ENCODE peak calls at places on chromosome 9, in nine cellular contexts. One of them, this sample, is unnamed.

GRCh38 chr9:105959491-105959890 is 265.1 kb downstream of the TMEM38B start:
- DNase-seq in mucosa of descending colon: no peak
- DNase-seq in AG10803: no peak
- DNase-seq in lower leg skin: no peak
- DNase-seq in colonic mucosa: no peak
- DNase-seq in foreskin fibroblast: no peak
- DNase-seq in neural crest cell: no peak
- DNase-seq in Peyer's patch: no peak
- DNase-seq in adrenal gland: no peak
- DNase-seq in this sample: no peak

GRCh38 chr9:27292646-27293045 is 4.3 kb downstream of the EQTN start:
- DNase-seq in mucosa of descending colon: no peak
- DNase-seq in AG10803: peak
- DNase-seq in lower leg skin: peak
- DNase-seq in colonic mucosa: no peak
- DNase-seq in foreskin fibroblast: no peak
- DNase-seq in neural crest cell: no peak
- DNase-seq in Peyer's patch: no peak
- DNase-seq in adrenal gland: no peak
- DNase-seq in this sample: peak

GRCh38 chr9:120925535-120926396 is 830 bp downstream of the TRAF1 start:
- DNase-seq in mucosa of descending colon: no peak
- DNase-seq in AG10803: peak
- DNase-seq in lower leg skin: no peak
- DNase-seq in colonic mucosa: no peak
- DNase-seq in foreskin fibroblast: peak
- DNase-seq in neural crest cell: no peak
- DNase-seq in Peyer's patch: peak
- DNase-seq in adrenal gland: no peak
- DNase-seq in this sample: no peak

GRCh38 chr9:16866542-16866941 is 3.9 kb downstream of the BNC2 start:
- DNase-seq in mucosa of descending colon: no peak
- DNase-seq in AG10803: no peak
- DNase-seq in lower leg skin: no peak
- DNase-seq in colonic mucosa: no peak
- DNase-seq in foreskin fibroblast: no peak
- DNase-seq in neural crest cell: no peak
- DNase-seq in Peyer's patch: no peak
- DNase-seq in adrenal gland: no peak
- DNase-seq in this sample: no peak

GRCh38 chr9:91177661-91178280 is 183.9 kb downstream of the AUH start:
- DNase-seq in mucosa of descending colon: peak
- DNase-seq in AG10803: peak
- DNase-seq in lower leg skin: peak
- DNase-seq in colonic mucosa: no peak
- DNase-seq in foreskin fibroblast: no peak
- DNase-seq in neural crest cell: no peak
- DNase-seq in Peyer's patch: peak
- DNase-seq in adrenal gland: no peak
- DNase-seq in this sample: no peak

GRCh38 chr9:91185193-91185886 is 176.4 kb downstream of the AUH start:
- DNase-seq in mucosa of descending colon: peak
- DNase-seq in AG10803: no peak
- DNase-seq in lower leg skin: peak
- DNase-seq in colonic mucosa: no peak
- DNase-seq in foreskin fibroblast: no peak
- DNase-seq in neural crest cell: no peak
- DNase-seq in Peyer's patch: no peak
- DNase-seq in adrenal gland: no peak
- DNase-seq in this sample: no peak

GRCh38 chr9:112012026-112012902 is 115.7 kb downstream of the UGCG start:
- DNase-seq in mucosa of descending colon: peak
- DNase-seq in AG10803: peak
- DNase-seq in lower leg skin: peak
- DNase-seq in colonic mucosa: peak
- DNase-seq in foreskin fibroblast: peak
- DNase-seq in neural crest cell: no peak
- DNase-seq in Peyer's patch: peak
- DNase-seq in adrenal gland: peak
- DNase-seq in this sample: peak

GRCh38 chr9:115232375-115232774 is 114.4 kb upstream of the TNC start:
- DNase-seq in mucosa of descending colon: no peak
- DNase-seq in AG10803: no peak
- DNase-seq in lower leg skin: no peak
- DNase-seq in colonic mucosa: no peak
- DNase-seq in foreskin fibroblast: no peak
- DNase-seq in neural crest cell: no peak
- DNase-seq in Peyer's patch: no peak
- DNase-seq in adrenal gland: no peak
- DNase-seq in this sample: no peak

GRCh38 chr9:108049026-108049591 is 559.5 kb upstream of the KLF4 start:
- DNase-seq in mucosa of descending colon: no peak
- DNase-seq in AG10803: peak
- DNase-seq in lower leg skin: no peak
- DNase-seq in colonic mucosa: peak
- DNase-seq in foreskin fibroblast: peak
- DNase-seq in neural crest cell: no peak
- DNase-seq in Peyer's patch: no peak
- DNase-seq in adrenal gland: no peak
- DNase-seq in this sample: peak

GRCh38 chr9:113178087-113178486 is 27.3 kb downstream of the SLC31A2 start:
- DNase-seq in mucosa of descending colon: no peak
- DNase-seq in AG10803: peak
- DNase-seq in lower leg skin: no peak
- DNase-seq in colonic mucosa: no peak
- DNase-seq in foreskin fibroblast: peak
- DNase-seq in neural crest cell: no peak
- DNase-seq in Peyer's patch: no peak
- DNase-seq in adrenal gland: no peak
- DNase-seq in this sample: no peak

GRCh38 chr9:79256691-79257213 is 315.0 kb upstream of the TLE4 start:
- DNase-seq in mucosa of descending colon: no peak
- DNase-seq in AG10803: peak
- DNase-seq in lower leg skin: no peak
- DNase-seq in colonic mucosa: no peak
- DNase-seq in foreskin fibroblast: peak
- DNase-seq in neural crest cell: peak
- DNase-seq in Peyer's patch: no peak
- DNase-seq in adrenal gland: no peak
- DNase-seq in this sample: no peak

DNA sequence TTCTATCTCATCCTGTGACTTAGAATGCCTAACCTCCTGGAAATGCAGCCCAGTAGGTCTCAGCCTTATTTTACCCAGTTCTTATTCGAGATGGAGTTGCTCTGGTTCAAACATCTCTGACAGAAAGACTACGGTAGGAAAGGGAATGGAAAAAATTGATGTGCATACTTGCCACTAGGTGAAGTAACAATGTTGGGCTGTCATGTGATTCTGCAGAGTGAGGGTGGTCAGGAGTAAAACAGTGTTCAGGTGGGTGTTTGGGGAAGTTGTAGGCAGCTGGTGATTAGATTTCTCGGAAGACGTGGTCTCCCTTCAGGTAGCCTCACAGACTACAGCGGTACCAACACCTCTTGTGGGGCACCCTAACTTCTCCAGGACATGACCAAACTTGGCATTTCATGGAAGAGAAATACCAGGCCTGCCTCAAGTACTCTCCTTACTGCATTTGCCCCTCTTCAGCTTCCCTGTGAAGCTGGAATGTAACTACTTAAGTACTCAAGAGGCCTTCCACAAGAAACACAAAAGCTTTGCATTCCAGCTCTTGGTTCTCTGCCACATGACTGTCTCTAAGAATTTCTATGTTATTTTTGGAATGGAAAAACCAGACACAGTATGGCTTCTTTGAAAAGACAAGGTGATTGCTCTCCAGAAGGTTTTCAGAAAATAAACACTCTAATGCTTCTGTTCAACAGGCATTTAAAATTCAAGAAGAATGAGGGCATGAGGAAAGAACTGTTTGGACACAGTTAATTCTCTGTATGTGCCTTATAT is 17.4 kb upstream of the ENTREP1 start:
- DNase-seq in mucosa of descending colon: no peak
- DNase-seq in AG10803: peak
- DNase-seq in lower leg skin: no peak
- DNase-seq in colonic mucosa: no peak
- DNase-seq in foreskin fibroblast: no peak
- DNase-seq in neural crest cell: no peak
- DNase-seq in Peyer's patch: no peak
- DNase-seq in adrenal gland: no peak
- DNase-seq in this sample: no peak
- TF ChIP-seq CTCF in mucosa of descending colon: no peak
- TF ChIP-seq CTCF in AG10803: no peak
- TF ChIP-seq CTCF in lower leg skin: no peak
- TF ChIP-seq CTCF in colonic mucosa: no peak
- TF ChIP-seq CTCF in foreskin fibroblast: no peak
- TF ChIP-seq CTCF in neural crest cell: no peak
- TF ChIP-seq CTCF in Peyer's patch: no peak
- TF ChIP-seq CTCF in adrenal gland: no peak
- TF ChIP-seq CTCF in this sample: no peak

GRCh38 chr9:133791069-133791468 is 52.9 kb upstream of the SARDH start:
- DNase-seq in mucosa of descending colon: no peak
- DNase-seq in AG10803: no peak
- DNase-seq in lower leg skin: no peak
- DNase-seq in colonic mucosa: no peak
- DNase-seq in foreskin fibroblast: no peak
- DNase-seq in neural crest cell: no peak
- DNase-seq in Peyer's patch: no peak
- DNase-seq in adrenal gland: no peak
- DNase-seq in this sample: no peak

GRCh38 chr9:133794006-133794760 is 56.0 kb upstream of the SARDH start:
- DNase-seq in mucosa of descending colon: no peak
- DNase-seq in AG10803: no peak
- DNase-seq in lower leg skin: no peak
- DNase-seq in colonic mucosa: no peak
- DNase-seq in foreskin fibroblast: no peak
- DNase-seq in neural crest cell: no peak
- DNase-seq in Peyer's patch: no peak
- DNase-seq in adrenal gland: no peak
- DNase-seq in this sample: no peak

GRCh38 chr9:133793471-133793870 is 55.3 kb upstream of the SARDH start:
- DNase-seq in mucosa of descending colon: no peak
- DNase-seq in AG10803: no peak
- DNase-seq in lower leg skin: no peak
- DNase-seq in colonic mucosa: no peak
- DNase-seq in foreskin fibroblast: no peak
- DNase-seq in neural crest cell: no peak
- DNase-seq in Peyer's patch: no peak
- DNase-seq in adrenal gland: no peak
- DNase-seq in this sample: no peak

GRCh38 chr9:133791735-133792649 is 53.8 kb upstream of the SARDH start:
- DNase-seq in mucosa of descending colon: no peak
- DNase-seq in AG10803: no peak
- DNase-seq in lower leg skin: no peak
- DNase-seq in colonic mucosa: no peak
- DNase-seq in foreskin fibroblast: no peak
- DNase-seq in neural crest cell: no peak
- DNase-seq in Peyer's patch: no peak
- DNase-seq in adrenal gland: no peak
- DNase-seq in this sample: no peak

GRCh38 chr9:133792721-133793470 is 54.7 kb upstream of the SARDH start:
- DNase-seq in mucosa of descending colon: peak
- DNase-seq in AG10803: peak
- DNase-seq in lower leg skin: peak
- DNase-seq in colonic mucosa: peak
- DNase-seq in foreskin fibroblast: peak
- DNase-seq in neural crest cell: peak
- DNase-seq in Peyer's patch: peak
- DNase-seq in adrenal gland: peak
- DNase-seq in this sample: peak
- TF ChIP-seq CTCF in mucosa of descending colon: peak
- TF ChIP-seq CTCF in AG10803: peak
- TF ChIP-seq CTCF in lower leg skin: no peak
- TF ChIP-seq CTCF in colonic mucosa: peak
- TF ChIP-seq CTCF in foreskin fibroblast: peak
- TF ChIP-seq CTCF in neural crest cell: peak
- TF ChIP-seq CTCF in Peyer's patch: peak
- TF ChIP-seq CTCF in adrenal gland: peak
- TF ChIP-seq CTCF in this sample: no peak

GRCh38 chr9:98054376-98054951 is 2.1 kb upstream of the NANS start:
- DNase-seq in mucosa of descending colon: no peak
- DNase-seq in AG10803: no peak
- DNase-seq in lower leg skin: peak
- DNase-seq in colonic mucosa: no peak
- DNase-seq in foreskin fibroblast: no peak
- DNase-seq in neural crest cell: no peak
- DNase-seq in Peyer's patch: no peak
- DNase-seq in adrenal gland: no peak
- DNase-seq in this sample: no peak

GRCh38 chr9:98062161-98062560 is 5.6 kb downstream of the NANS start:
- DNase-seq in mucosa of descending colon: no peak
- DNase-seq in AG10803: no peak
- DNase-seq in lower leg skin: no peak
- DNase-seq in colonic mucosa: no peak
- DNase-seq in foreskin fibroblast: no peak
- DNase-seq in neural crest cell: no peak
- DNase-seq in Peyer's patch: no peak
- DNase-seq in adrenal gland: no peak
- DNase-seq in this sample: no peak

GRCh38 chr9:98057095-98057799 is 715 bp downstream of the NANS start:
- DNase-seq in mucosa of descending colon: no peak
- DNase-seq in AG10803: peak
- DNase-seq in lower leg skin: peak
- DNase-seq in colonic mucosa: no peak
- DNase-seq in foreskin fibroblast: no peak
- DNase-seq in neural crest cell: no peak
- DNase-seq in Peyer's patch: peak
- DNase-seq in adrenal gland: no peak
- DNase-seq in this sample: no peak

DNA sequence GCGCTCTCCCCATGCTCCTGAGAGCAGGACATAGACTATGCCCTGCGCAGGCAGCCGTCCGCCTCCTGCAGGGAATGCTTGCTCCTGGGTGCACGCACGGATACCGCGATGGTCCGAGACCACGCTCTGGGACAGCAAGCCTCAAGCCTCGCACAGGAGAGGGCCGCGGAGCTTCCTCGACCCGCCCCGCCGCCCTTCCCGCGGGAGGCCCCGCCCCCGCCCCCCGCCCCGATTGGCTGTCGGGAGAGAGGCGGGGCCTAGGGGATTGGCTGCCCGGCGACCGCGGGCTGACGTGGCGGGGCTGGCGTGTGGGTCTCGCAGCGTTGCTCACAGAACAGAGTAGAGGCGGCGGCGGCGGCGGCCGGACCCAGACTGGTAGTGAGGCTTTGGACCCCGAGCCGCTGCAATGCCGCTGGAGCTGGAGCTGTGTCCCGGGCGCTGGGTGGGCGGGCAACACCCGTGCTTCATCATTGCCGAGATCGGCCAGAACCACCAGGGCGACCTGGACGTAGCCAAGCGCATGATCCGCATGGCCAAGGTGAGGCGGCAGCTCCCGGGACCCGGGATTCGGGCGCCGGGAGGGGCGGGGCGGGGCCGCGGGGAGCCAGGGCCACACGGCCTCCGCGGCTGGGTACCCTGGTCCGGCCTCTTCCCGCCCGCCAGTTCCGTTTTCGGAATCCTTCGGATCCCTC is at the start of gene NANS:
- DNase-seq in mucosa of descending colon: peak
- DNase-seq in AG10803: peak
- DNase-seq in lower leg skin: peak
- DNase-seq in colonic mucosa: peak
- DNase-seq in foreskin fibroblast: peak
- DNase-seq in neural crest cell: peak
- DNase-seq in Peyer's patch: peak
- DNase-seq in adrenal gland: peak
- DNase-seq in this sample: peak
- TF ChIP-seq CTCF in mucosa of descending colon: peak
- TF ChIP-seq CTCF in AG10803: no peak
- TF ChIP-seq CTCF in lower leg skin: no peak
- TF ChIP-seq CTCF in colonic mucosa: no peak
- TF ChIP-seq CTCF in foreskin fibroblast: peak
- TF ChIP-seq CTCF in neural crest cell: no peak
- TF ChIP-seq CTCF in Peyer's patch: no peak
- TF ChIP-seq CTCF in adrenal gland: no peak
- TF ChIP-seq CTCF in this sample: no peak

GRCh38 chr9:32395483-32396216 is 11.2 kb downstream of the ACO1 start:
- DNase-seq in mucosa of descending colon: no peak
- DNase-seq in AG10803: peak
- DNase-seq in lower leg skin: no peak
- DNase-seq in colonic mucosa: no peak
- DNase-seq in foreskin fibroblast: peak
- DNase-seq in neural crest cell: no peak
- DNase-seq in Peyer's patch: no peak
- DNase-seq in adrenal gland: peak
- DNase-seq in this sample: peak
- TF ChIP-seq CTCF in mucosa of descending colon: no peak
- TF ChIP-seq CTCF in AG10803: peak
- TF ChIP-seq CTCF in lower leg skin: no peak
- TF ChIP-seq CTCF in colonic mucosa: no peak
- TF ChIP-seq CTCF in foreskin fibroblast: peak
- TF ChIP-seq CTCF in neural crest cell: no peak
- TF ChIP-seq CTCF in Peyer's patch: no peak
- TF ChIP-seq CTCF in adrenal gland: no peak
- TF ChIP-seq CTCF in this sample: peak